ENCODE peak calls at places on chromosome 3, in six cellular contexts. One of them, this sample, is unnamed.

GRCh38 chr3:49803464-49804140 is 541 bp downstream of the INKA1 start:
- DNase-seq in trophoblast cell: no peak
- DNase-seq in gastrocnemius medialis: peak
- DNase-seq in transverse colon: peak
- DNase-seq in esophagus muscularis mucosa: no peak
- DNase-seq in fibroblast of the aortic adventitia: no peak
- DNase-seq in this sample: peak

GRCh38 chr3:83928903-83929302 is 1029.9 kb upstream of the CADM2 start:
- DNase-seq in gastrocnemius medialis: no peak
- DNase-seq in esophagus muscularis mucosa: no peak
- DNase-seq in fibroblast of the aortic adventitia: no peak
- DNase-seq in transverse colon: no peak
- DNase-seq in trophoblast cell: no peak
- DNase-seq in this sample: no peak

GRCh38 chr3:151107177-151107576 is 21.7 kb downstream of the MED12L start:
- DNase-seq in transverse colon: no peak
- DNase-seq in fibroblast of the aortic adventitia: no peak
- DNase-seq in trophoblast cell: no peak
- DNase-seq in esophagus muscularis mucosa: peak
- DNase-seq in gastrocnemius medialis: no peak
- DNase-seq in this sample: no peak

GRCh38 chr3:30659270-30660127 is 53.1 kb downstream of the TGFBR2 start:
- DNase-seq in trophoblast cell: peak
- DNase-seq in transverse colon: no peak
- DNase-seq in fibroblast of the aortic adventitia: peak
- DNase-seq in esophagus muscularis mucosa: no peak
- DNase-seq in gastrocnemius medialis: no peak
- DNase-seq in this sample: peak

GRCh38 chr3:32685604-32686185 is 707 bp downstream of the CNOT10 start:
- DNase-seq in trophoblast cell: peak
- DNase-seq in gastrocnemius medialis: no peak
- DNase-seq in fibroblast of the aortic adventitia: peak
- DNase-seq in esophagus muscularis mucosa: no peak
- DNase-seq in transverse colon: no peak
- DNase-seq in this sample: peak

GRCh38 chr3:22555753-22556152 is 647.4 kb upstream of the UBE2E2 start:
- DNase-seq in esophagus muscularis mucosa: no peak
- DNase-seq in gastrocnemius medialis: no peak
- DNase-seq in fibroblast of the aortic adventitia: no peak
- DNase-seq in transverse colon: no peak
- DNase-seq in trophoblast cell: no peak
- DNase-seq in this sample: no peak

GRCh38 chr3:63976166-63976861 is 47.0 kb downstream of the PSMD6 start:
- DNase-seq in trophoblast cell: peak
- DNase-seq in esophagus muscularis mucosa: no peak
- DNase-seq in gastrocnemius medialis: no peak
- DNase-seq in fibroblast of the aortic adventitia: peak
- DNase-seq in transverse colon: no peak
- DNase-seq in this sample: peak

GRCh38 chr3:119530418-119530817 is 29.0 kb downstream of the CD80 start:
- DNase-seq in transverse colon: no peak
- DNase-seq in trophoblast cell: no peak
- DNase-seq in esophagus muscularis mucosa: no peak
- DNase-seq in fibroblast of the aortic adventitia: no peak
- DNase-seq in gastrocnemius medialis: no peak
- DNase-seq in this sample: no peak

GRCh38 chr3:14389133-14390115 is 13.0 kb upstream of the SLC6A6 start:
- DNase-seq in trophoblast cell: no peak
- DNase-seq in gastrocnemius medialis: no peak
- DNase-seq in esophagus muscularis mucosa: no peak
- DNase-seq in transverse colon: no peak
- DNase-seq in fibroblast of the aortic adventitia: peak
- DNase-seq in this sample: no peak

GRCh38 chr3:30524357-30525040 is 81.9 kb upstream of the TGFBR2 start:
- DNase-seq in esophagus muscularis mucosa: no peak
- DNase-seq in gastrocnemius medialis: no peak
- DNase-seq in trophoblast cell: no peak
- DNase-seq in transverse colon: no peak
- DNase-seq in fibroblast of the aortic adventitia: no peak
- DNase-seq in this sample: no peak

GRCh38 chr3:130934442-130935089 is 40.7 kb downstream of the ATP2C1 start:
- DNase-seq in transverse colon: no peak
- DNase-seq in trophoblast cell: no peak
- DNase-seq in esophagus muscularis mucosa: no peak
- DNase-seq in gastrocnemius medialis: no peak
- DNase-seq in fibroblast of the aortic adventitia: peak
- DNase-seq in this sample: peak

GRCh38 chr3:13498354-13499060 is 18.4 kb downstream of the HDAC11 start:
- DNase-seq in esophagus muscularis mucosa: no peak
- DNase-seq in gastrocnemius medialis: no peak
- DNase-seq in transverse colon: no peak
- DNase-seq in trophoblast cell: no peak
- DNase-seq in fibroblast of the aortic adventitia: no peak
- DNase-seq in this sample: no peak

GRCh38 chr3:176906046-176906905 is 291.0 kb downstream of the TBL1XR1 start:
- DNase-seq in fibroblast of the aortic adventitia: peak
- DNase-seq in trophoblast cell: peak
- DNase-seq in gastrocnemius medialis: no peak
- DNase-seq in esophagus muscularis mucosa: no peak
- DNase-seq in transverse colon: no peak
- DNase-seq in this sample: peak

GRCh38 chr3:79086514-79086913 is 681.3 kb downstream of the ROBO1 start:
- DNase-seq in esophagus muscularis mucosa: no peak
- DNase-seq in transverse colon: peak
- DNase-seq in gastrocnemius medialis: no peak
- DNase-seq in trophoblast cell: peak
- DNase-seq in fibroblast of the aortic adventitia: peak
- DNase-seq in this sample: peak

GRCh38 chr3:128009952-128010846 is 42.0 kb upstream of the SEC61A1 start:
- DNase-seq in fibroblast of the aortic adventitia: peak
- DNase-seq in esophagus muscularis mucosa: no peak
- DNase-seq in trophoblast cell: no peak
- DNase-seq in transverse colon: no peak
- DNase-seq in gastrocnemius medialis: no peak
- DNase-seq in this sample: peak

GRCh38 chr3:186380622-186381380 is 18.8 kb upstream of the DGKG start:
- DNase-seq in transverse colon: no peak
- DNase-seq in fibroblast of the aortic adventitia: peak
- DNase-seq in gastrocnemius medialis: no peak
- DNase-seq in esophagus muscularis mucosa: no peak
- DNase-seq in trophoblast cell: no peak
- DNase-seq in this sample: peak

GRCh38 chr3:186385856-186386602 is 24.0 kb upstream of the DGKG start:
- DNase-seq in fibroblast of the aortic adventitia: no peak
- DNase-seq in esophagus muscularis mucosa: no peak
- DNase-seq in gastrocnemius medialis: no peak
- DNase-seq in trophoblast cell: no peak
- DNase-seq in transverse colon: no peak
- DNase-seq in this sample: no peak

GRCh38 chr3:186381424-186382216 is 19.6 kb upstream of the DGKG start:
- DNase-seq in fibroblast of the aortic adventitia: no peak
- DNase-seq in trophoblast cell: no peak
- DNase-seq in transverse colon: peak
- DNase-seq in gastrocnemius medialis: no peak
- DNase-seq in esophagus muscularis mucosa: no peak
- DNase-seq in this sample: no peak

GRCh38 chr3:186382217-186382885 is 20.3 kb upstream of the DGKG start:
- DNase-seq in transverse colon: no peak
- DNase-seq in trophoblast cell: no peak
- DNase-seq in fibroblast of the aortic adventitia: no peak
- DNase-seq in gastrocnemius medialis: no peak
- DNase-seq in esophagus muscularis mucosa: no peak
- DNase-seq in this sample: no peak

DNA sequence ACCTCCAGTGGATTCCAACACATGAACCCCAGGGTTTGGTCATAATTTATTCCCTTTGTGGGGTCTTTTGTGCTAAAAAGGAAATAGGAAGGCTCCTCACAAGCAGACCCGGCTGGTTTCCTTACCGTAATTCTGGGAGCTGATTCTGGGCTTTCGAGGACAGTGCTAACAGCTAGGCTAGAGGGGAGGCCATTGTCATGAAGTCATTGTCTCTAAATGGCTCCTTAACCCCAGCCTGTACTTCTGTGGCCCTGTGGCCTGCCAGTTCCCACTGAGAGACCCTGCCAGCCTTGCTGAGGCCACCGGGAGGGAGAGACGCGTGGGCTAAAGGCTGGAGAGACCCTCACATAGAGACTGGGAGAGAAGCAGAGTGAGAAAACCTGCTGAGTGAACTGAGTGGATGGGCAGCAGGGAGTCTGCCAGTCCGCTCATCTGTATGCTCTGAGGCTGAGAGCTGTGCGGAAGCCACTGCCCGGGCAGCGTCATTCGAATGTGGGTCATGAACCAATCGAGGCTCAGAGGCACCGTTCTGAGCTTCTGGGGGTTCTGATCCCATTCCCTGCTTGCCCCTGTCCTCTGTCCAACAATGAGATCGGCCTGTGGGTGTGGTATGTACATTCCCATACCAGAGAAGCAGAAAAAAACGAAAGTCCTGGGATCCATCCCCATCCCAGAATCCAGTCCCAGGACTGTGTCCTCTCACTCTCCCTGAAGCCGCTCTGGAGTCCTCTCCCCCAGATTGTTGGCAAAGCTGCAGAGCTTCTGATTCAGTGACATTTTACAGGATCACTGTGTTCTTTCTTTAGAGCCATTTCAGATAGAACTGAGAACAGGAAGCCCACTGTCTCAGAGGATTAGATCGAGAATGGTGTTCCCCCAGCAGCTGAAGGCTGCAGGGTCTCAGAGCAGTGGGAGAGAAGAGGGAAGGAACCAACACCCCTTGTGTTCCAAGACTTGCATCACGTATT is 21.3 kb upstream of the DGKG start:
- DNase-seq in trophoblast cell: no peak
- DNase-seq in gastrocnemius medialis: no peak
- DNase-seq in fibroblast of the aortic adventitia: no peak
- DNase-seq in esophagus muscularis mucosa: no peak
- DNase-seq in transverse colon: no peak
- DNase-seq in this sample: no peak
- H3K4me3 ChIP-seq in trophoblast cell: no peak
- H3K4me3 ChIP-seq in gastrocnemius medialis: peak
- H3K4me3 ChIP-seq in fibroblast of the aortic adventitia: no peak
- H3K4me3 ChIP-seq in esophagus muscularis mucosa: peak
- H3K4me3 ChIP-seq in transverse colon: no peak
- H3K4me3 ChIP-seq in this sample: no peak

DNA sequence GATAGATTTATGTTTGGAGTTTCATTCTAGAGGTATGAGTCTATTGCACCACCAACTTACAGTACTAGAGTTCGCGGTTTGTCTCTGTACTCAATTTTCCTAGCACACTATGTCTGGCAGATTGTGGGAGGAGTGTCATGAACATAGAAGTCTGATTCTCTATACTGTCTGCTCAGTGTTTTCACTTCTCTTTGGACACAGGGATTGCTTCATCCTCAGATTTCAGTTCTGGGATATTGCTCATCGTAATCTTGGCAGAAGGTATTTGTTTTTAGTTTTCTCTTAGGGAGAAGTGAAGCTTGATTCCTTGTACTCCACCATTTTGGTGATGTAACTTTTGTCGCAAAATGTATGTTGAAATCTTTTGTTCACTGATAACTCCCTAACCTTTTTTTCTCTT is 27.8 kb upstream of the AZI2 start:
- DNase-seq in trophoblast cell: peak
- DNase-seq in gastrocnemius medialis: peak
- DNase-seq in esophagus muscularis mucosa: no peak
- DNase-seq in fibroblast of the aortic adventitia: peak
- DNase-seq in transverse colon: no peak
- DNase-seq in this sample: peak
- H3K4me3 ChIP-seq in trophoblast cell: no peak
- H3K4me3 ChIP-seq in gastrocnemius medialis: no peak
- H3K4me3 ChIP-seq in esophagus muscularis mucosa: no peak
- H3K4me3 ChIP-seq in fibroblast of the aortic adventitia: no peak
- H3K4me3 ChIP-seq in transverse colon: no peak
- H3K4me3 ChIP-seq in this sample: peak

DNA sequence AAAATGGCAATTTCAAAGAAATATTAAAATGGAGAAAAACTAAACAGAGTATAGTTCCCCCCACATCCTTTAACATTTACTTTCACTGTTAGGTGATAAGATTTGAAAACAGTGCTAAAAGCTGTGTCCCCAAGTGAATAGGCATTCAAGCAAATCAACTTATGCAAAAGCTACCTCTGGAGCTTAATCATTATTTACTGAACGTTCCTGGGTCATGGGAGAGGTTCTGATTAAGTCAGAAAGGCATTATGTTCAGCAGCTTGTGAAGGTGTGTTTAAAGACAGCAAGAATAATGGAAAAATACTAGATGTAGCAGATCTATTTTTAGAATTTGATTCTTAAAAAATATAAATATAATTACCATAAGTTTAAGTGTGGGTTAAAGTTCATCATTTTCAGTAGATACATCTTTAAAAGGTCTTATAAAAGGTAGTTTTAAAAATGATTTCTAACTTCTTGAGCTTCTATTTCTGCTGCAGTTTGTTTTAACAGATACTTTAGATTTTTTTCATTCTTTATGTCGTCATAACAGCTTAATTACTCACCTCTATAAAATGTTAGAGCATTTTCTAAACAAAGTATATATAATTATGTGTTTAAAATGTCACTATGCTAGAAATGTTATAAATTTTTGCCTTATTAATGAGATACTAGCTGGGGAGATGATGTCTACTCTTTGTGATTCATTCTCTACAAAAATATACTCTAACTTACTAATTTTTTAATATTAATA is 127.9 kb downstream of the MITF start:
- DNase-seq in esophagus muscularis mucosa: no peak
- DNase-seq in transverse colon: no peak
- DNase-seq in fibroblast of the aortic adventitia: peak
- DNase-seq in gastrocnemius medialis: no peak
- DNase-seq in trophoblast cell: no peak
- DNase-seq in this sample: peak
- H3K4me3 ChIP-seq in esophagus muscularis mucosa: peak
- H3K4me3 ChIP-seq in transverse colon: no peak
- H3K4me3 ChIP-seq in fibroblast of the aortic adventitia: no peak
- H3K4me3 ChIP-seq in gastrocnemius medialis: no peak
- H3K4me3 ChIP-seq in trophoblast cell: no peak
- H3K4me3 ChIP-seq in this sample: no peak

DNA sequence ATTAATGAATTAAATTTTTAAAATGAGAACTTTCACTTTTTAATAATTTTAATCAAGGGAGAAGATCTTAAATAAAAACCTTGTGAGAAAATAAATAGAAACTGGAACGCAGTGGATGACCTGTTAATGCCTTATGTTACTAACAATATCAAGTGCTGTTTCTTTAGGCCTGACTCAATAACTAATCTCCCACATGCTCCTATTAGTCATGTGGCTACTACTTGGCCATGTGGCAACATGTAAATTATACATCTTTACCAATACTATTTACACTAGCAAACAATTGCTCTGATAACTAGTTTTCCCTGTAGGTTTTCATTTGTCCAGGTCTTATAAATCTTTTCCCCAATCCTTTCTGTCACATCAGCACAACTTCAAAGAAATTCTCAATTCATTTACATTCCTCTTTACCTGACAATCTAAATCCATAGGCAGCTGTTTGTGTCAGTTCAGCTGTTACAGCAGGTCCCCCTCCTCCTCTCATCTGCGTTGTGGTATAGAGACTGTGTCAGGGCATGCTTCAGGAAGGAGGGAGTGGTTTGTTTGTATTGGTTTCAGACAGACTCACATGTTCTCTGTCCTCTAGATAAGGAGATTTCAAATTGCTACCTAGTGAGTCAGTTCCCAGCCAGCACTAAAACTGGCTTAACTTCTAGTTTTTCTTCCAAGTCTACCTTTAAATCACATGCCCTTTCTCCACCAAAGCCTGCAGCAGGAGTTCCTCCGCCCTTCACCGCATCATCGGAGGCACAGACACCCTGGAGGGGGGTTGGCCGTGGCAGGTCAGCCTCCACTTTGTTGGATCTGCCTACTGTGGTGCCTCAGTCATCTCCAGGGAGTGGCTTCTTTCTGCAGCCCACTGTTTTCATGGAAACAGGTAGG is 11.3 kb upstream of the C3orf52 start:
- DNase-seq in transverse colon: peak
- DNase-seq in esophagus muscularis mucosa: no peak
- DNase-seq in trophoblast cell: peak
- DNase-seq in gastrocnemius medialis: no peak
- DNase-seq in fibroblast of the aortic adventitia: peak
- DNase-seq in this sample: peak
- H3K4me3 ChIP-seq in transverse colon: no peak
- H3K4me3 ChIP-seq in esophagus muscularis mucosa: no peak
- H3K4me3 ChIP-seq in trophoblast cell: no peak
- H3K4me3 ChIP-seq in gastrocnemius medialis: no peak
- H3K4me3 ChIP-seq in fibroblast of the aortic adventitia: peak
- H3K4me3 ChIP-seq in this sample: no peak